ENCODE peak calls at places on chromosomes 16 and 17, in five cellular contexts. One of them, this sample, is unnamed.

GRCh38 chr17:38616361-38616760 is 10.6 kb upstream of the SRCIN1 start:
- DNase-seq in RWPE1: no peak
- DNase-seq in WERI-Rb-1: peak
- DNase-seq in heart left ventricle: no peak
- DNase-seq in left ventricle myocardium inferior: no peak
- DNase-seq in this sample: no peak

GRCh38 chr17:2883544-2884203 is 87.4 kb downstream of the RAP1GAP2 start:
- DNase-seq in RWPE1: peak
- DNase-seq in WERI-Rb-1: peak
- DNase-seq in heart left ventricle: no peak
- DNase-seq in left ventricle myocardium inferior: peak
- DNase-seq in this sample: peak

GRCh38 chr17:1627219-1627986 is 1.2 kb downstream of the SLC43A2 start:
- DNase-seq in RWPE1: no peak
- DNase-seq in WERI-Rb-1: no peak
- DNase-seq in heart left ventricle: peak
- DNase-seq in left ventricle myocardium inferior: no peak
- DNase-seq in this sample: peak

GRCh38 chr16:84841787-84842300 is 22.1 kb downstream of the CRISPLD2 start:
- DNase-seq in RWPE1: peak
- DNase-seq in WERI-Rb-1: no peak
- DNase-seq in heart left ventricle: peak
- DNase-seq in left ventricle myocardium inferior: no peak
- DNase-seq in this sample: no peak

GRCh38 chr17:49843774-49844350 is 4.0 kb downstream of the TAC4 start:
- DNase-seq in RWPE1: no peak
- DNase-seq in WERI-Rb-1: peak
- DNase-seq in heart left ventricle: no peak
- DNase-seq in left ventricle myocardium inferior: no peak
- DNase-seq in this sample: no peak

GRCh38 chr17:17890773-17891759 is 54.3 kb upstream of the SREBF1 start:
- DNase-seq in RWPE1: peak
- DNase-seq in WERI-Rb-1: peak
- DNase-seq in heart left ventricle: no peak
- DNase-seq in left ventricle myocardium inferior: peak
- DNase-seq in this sample: peak

GRCh38 chr17:20922128-20922670 is 120.6 kb downstream of the USP22 start:
- DNase-seq in RWPE1: no peak
- DNase-seq in WERI-Rb-1: no peak
- DNase-seq in heart left ventricle: no peak
- DNase-seq in left ventricle myocardium inferior: peak
- DNase-seq in this sample: no peak

GRCh38 chr16:12587170-12587569 is 216.5 kb downstream of the CPPED1 start:
- DNase-seq in RWPE1: no peak
- DNase-seq in WERI-Rb-1: no peak
- DNase-seq in heart left ventricle: no peak
- DNase-seq in left ventricle myocardium inferior: no peak
- DNase-seq in this sample: no peak

GRCh38 chr16:27628216-27628945 is 78.4 kb downstream of the KATNIP start:
- DNase-seq in RWPE1: no peak
- DNase-seq in WERI-Rb-1: no peak
- DNase-seq in heart left ventricle: no peak
- DNase-seq in left ventricle myocardium inferior: no peak
- DNase-seq in this sample: no peak

GRCh38 chr16:84278968-84279367 is 15.7 kb upstream of the WFDC1 start:
- DNase-seq in RWPE1: no peak
- DNase-seq in WERI-Rb-1: peak
- DNase-seq in heart left ventricle: no peak
- DNase-seq in left ventricle myocardium inferior: no peak
- DNase-seq in this sample: peak

GRCh38 chr16:80932725-80933124 is 74.0 kb downstream of the CMC2 start:
- DNase-seq in RWPE1: peak
- DNase-seq in WERI-Rb-1: no peak
- DNase-seq in heart left ventricle: peak
- DNase-seq in left ventricle myocardium inferior: peak
- DNase-seq in this sample: no peak

GRCh38 chr17:68480885-68481284 is 23.6 kb upstream of the WIPI1 start:
- DNase-seq in RWPE1: no peak
- DNase-seq in WERI-Rb-1: no peak
- DNase-seq in heart left ventricle: no peak
- DNase-seq in left ventricle myocardium inferior: no peak
- DNase-seq in this sample: no peak

GRCh38 chr17:67980456-67980855 is 15.8 kb downstream of the C17orf58 start:
- DNase-seq in RWPE1: no peak
- DNase-seq in WERI-Rb-1: peak
- DNase-seq in heart left ventricle: no peak
- DNase-seq in left ventricle myocardium inferior: no peak
- DNase-seq in this sample: no peak

GRCh38 chr17:1724351-1724868 is at the start of gene WDR81:
- DNase-seq in RWPE1: peak
- DNase-seq in WERI-Rb-1: peak
- DNase-seq in heart left ventricle: peak
- DNase-seq in left ventricle myocardium inferior: peak
- DNase-seq in this sample: peak

GRCh38 chr17:17849147-17849820 is 12.5 kb upstream of the SREBF1 start:
- DNase-seq in RWPE1: no peak
- DNase-seq in WERI-Rb-1: no peak
- DNase-seq in heart left ventricle: peak
- DNase-seq in left ventricle myocardium inferior: peak
- DNase-seq in this sample: no peak

GRCh38 chr16:9258423-9259051 is 167.1 kb downstream of the HAPSTR1 start:
- DNase-seq in RWPE1: peak
- DNase-seq in WERI-Rb-1: peak
- DNase-seq in heart left ventricle: no peak
- DNase-seq in left ventricle myocardium inferior: no peak
- DNase-seq in this sample: peak

GRCh38 chr17:59754547-59754946 is 47.1 kb downstream of the VMP1 start:
- DNase-seq in RWPE1: peak
- DNase-seq in WERI-Rb-1: no peak
- DNase-seq in heart left ventricle: no peak
- DNase-seq in left ventricle myocardium inferior: no peak
- DNase-seq in this sample: no peak

GRCh38 chr16:29743827-29744531 is 1.8 kb downstream of the C16orf54 start:
- DNase-seq in RWPE1: no peak
- DNase-seq in WERI-Rb-1: no peak
- DNase-seq in heart left ventricle: no peak
- DNase-seq in left ventricle myocardium inferior: no peak
- DNase-seq in this sample: no peak

GRCh38 chr16:57802635-57803412 is 533 bp upstream of the KIFC3 start:
- DNase-seq in RWPE1: no peak
- DNase-seq in WERI-Rb-1: peak
- DNase-seq in heart left ventricle: peak
- DNase-seq in left ventricle myocardium inferior: no peak
- DNase-seq in this sample: no peak

GRCh38 chr17:44402564-44403172 is 13.2 kb upstream of the ITGA2B start:
- DNase-seq in RWPE1: no peak
- DNase-seq in WERI-Rb-1: no peak
- DNase-seq in heart left ventricle: no peak
- DNase-seq in left ventricle myocardium inferior: no peak
- DNase-seq in this sample: no peak

GRCh38 chr17:81429813-81430510 is 34.7 kb downstream of the BAHCC1 start:
- DNase-seq in RWPE1: no peak
- DNase-seq in WERI-Rb-1: no peak
- DNase-seq in heart left ventricle: no peak
- DNase-seq in left ventricle myocardium inferior: peak
- DNase-seq in this sample: no peak

GRCh38 chr16:84786605-84787302 is 33.0 kb upstream of the CRISPLD2 start:
- DNase-seq in RWPE1: no peak
- DNase-seq in WERI-Rb-1: no peak
- DNase-seq in heart left ventricle: no peak
- DNase-seq in left ventricle myocardium inferior: no peak
- DNase-seq in this sample: no peak

GRCh38 chr17:28646039-28646754 is 1.2 kb upstream of the BLTP2 start:
- DNase-seq in RWPE1: no peak
- DNase-seq in WERI-Rb-1: no peak
- DNase-seq in heart left ventricle: no peak
- DNase-seq in left ventricle myocardium inferior: no peak
- DNase-seq in this sample: no peak

GRCh38 chr17:77271421-77271820 is 130.7 kb downstream of the SEC14L1 start:
- DNase-seq in RWPE1: no peak
- DNase-seq in WERI-Rb-1: no peak
- DNase-seq in heart left ventricle: no peak
- DNase-seq in left ventricle myocardium inferior: no peak
- DNase-seq in this sample: no peak

GRCh38 chr17:33661975-33662374 is 368.9 kb upstream of the ASIC2 start:
- DNase-seq in RWPE1: no peak
- DNase-seq in WERI-Rb-1: no peak
- DNase-seq in heart left ventricle: no peak
- DNase-seq in left ventricle myocardium inferior: no peak
- DNase-seq in this sample: no peak

GRCh38 chr17:31581491-31581890 is 190.0 kb downstream of the RAB11FIP4 start:
- DNase-seq in RWPE1: no peak
- DNase-seq in WERI-Rb-1: no peak
- DNase-seq in heart left ventricle: peak
- DNase-seq in left ventricle myocardium inferior: peak
- DNase-seq in this sample: no peak

GRCh38 chr16:84648595-84649510 is 542 bp downstream of the KLHL36 start:
- DNase-seq in RWPE1: peak
- DNase-seq in WERI-Rb-1: no peak
- DNase-seq in heart left ventricle: peak
- DNase-seq in left ventricle myocardium inferior: peak
- DNase-seq in this sample: peak

GRCh38 chr17:8803531-8804416 is 4.6 kb upstream of the MFSD6L start:
- DNase-seq in RWPE1: no peak
- DNase-seq in WERI-Rb-1: peak
- DNase-seq in heart left ventricle: no peak
- DNase-seq in left ventricle myocardium inferior: no peak
- DNase-seq in this sample: no peak
- TF ChIP-seq CTCF in RWPE1: no peak
- TF ChIP-seq CTCF in WERI-Rb-1: peak
- TF ChIP-seq CTCF in heart left ventricle: no peak
- TF ChIP-seq CTCF in left ventricle myocardium inferior: peak
- TF ChIP-seq CTCF in this sample: no peak

GRCh38 chr16:67101301-67101675 is 8.5 kb upstream of the PHAF1 start:
- DNase-seq in RWPE1: no peak
- DNase-seq in WERI-Rb-1: no peak
- DNase-seq in heart left ventricle: no peak
- DNase-seq in left ventricle myocardium inferior: no peak
- DNase-seq in this sample: no peak
- TF ChIP-seq CTCF in RWPE1: no peak
- TF ChIP-seq CTCF in WERI-Rb-1: no peak
- TF ChIP-seq CTCF in heart left ventricle: no peak
- TF ChIP-seq CTCF in left ventricle myocardium inferior: no peak
- TF ChIP-seq CTCF in this sample: no peak

GRCh38 chr16:20676867-20677266 is 20.6 kb downstream of the ACSM1 start:
- DNase-seq in RWPE1: no peak
- DNase-seq in WERI-Rb-1: no peak
- DNase-seq in heart left ventricle: no peak
- DNase-seq in left ventricle myocardium inferior: no peak
- DNase-seq in this sample: no peak
- TF ChIP-seq CTCF in RWPE1: no peak
- TF ChIP-seq CTCF in WERI-Rb-1: no peak
- TF ChIP-seq CTCF in heart left ventricle: peak
- TF ChIP-seq CTCF in left ventricle myocardium inferior: no peak
- TF ChIP-seq CTCF in this sample: peak

GRCh38 chr17:57120814-57121213 is 35.8 kb downstream of the AKAP1 start:
- DNase-seq in RWPE1: no peak
- DNase-seq in WERI-Rb-1: no peak
- DNase-seq in heart left ventricle: no peak
- DNase-seq in left ventricle myocardium inferior: no peak
- DNase-seq in this sample: no peak

GRCh38 chr17:57125866-57126265 is 40.8 kb downstream of the AKAP1 start:
- DNase-seq in RWPE1: no peak
- DNase-seq in WERI-Rb-1: no peak
- DNase-seq in heart left ventricle: no peak
- DNase-seq in left ventricle myocardium inferior: no peak
- DNase-seq in this sample: no peak

GRCh38 chr17:57121308-57122042 is 36.4 kb downstream of the AKAP1 start:
- DNase-seq in RWPE1: peak
- DNase-seq in WERI-Rb-1: peak
- DNase-seq in heart left ventricle: no peak
- DNase-seq in left ventricle myocardium inferior: no peak
- DNase-seq in this sample: peak

GRCh38 chr17:57124053-57124452 is 39.0 kb downstream of the AKAP1 start:
- DNase-seq in RWPE1: no peak
- DNase-seq in WERI-Rb-1: no peak
- DNase-seq in heart left ventricle: no peak
- DNase-seq in left ventricle myocardium inferior: no peak
- DNase-seq in this sample: no peak

GRCh38 chr17:57125406-57125805 is 40.4 kb downstream of the AKAP1 start:
- DNase-seq in RWPE1: no peak
- DNase-seq in WERI-Rb-1: no peak
- DNase-seq in heart left ventricle: no peak
- DNase-seq in left ventricle myocardium inferior: no peak
- DNase-seq in this sample: no peak
- TF ChIP-seq CTCF in RWPE1: no peak
- TF ChIP-seq CTCF in WERI-Rb-1: no peak
- TF ChIP-seq CTCF in heart left ventricle: no peak
- TF ChIP-seq CTCF in left ventricle myocardium inferior: no peak
- TF ChIP-seq CTCF in this sample: no peak

DNA sequence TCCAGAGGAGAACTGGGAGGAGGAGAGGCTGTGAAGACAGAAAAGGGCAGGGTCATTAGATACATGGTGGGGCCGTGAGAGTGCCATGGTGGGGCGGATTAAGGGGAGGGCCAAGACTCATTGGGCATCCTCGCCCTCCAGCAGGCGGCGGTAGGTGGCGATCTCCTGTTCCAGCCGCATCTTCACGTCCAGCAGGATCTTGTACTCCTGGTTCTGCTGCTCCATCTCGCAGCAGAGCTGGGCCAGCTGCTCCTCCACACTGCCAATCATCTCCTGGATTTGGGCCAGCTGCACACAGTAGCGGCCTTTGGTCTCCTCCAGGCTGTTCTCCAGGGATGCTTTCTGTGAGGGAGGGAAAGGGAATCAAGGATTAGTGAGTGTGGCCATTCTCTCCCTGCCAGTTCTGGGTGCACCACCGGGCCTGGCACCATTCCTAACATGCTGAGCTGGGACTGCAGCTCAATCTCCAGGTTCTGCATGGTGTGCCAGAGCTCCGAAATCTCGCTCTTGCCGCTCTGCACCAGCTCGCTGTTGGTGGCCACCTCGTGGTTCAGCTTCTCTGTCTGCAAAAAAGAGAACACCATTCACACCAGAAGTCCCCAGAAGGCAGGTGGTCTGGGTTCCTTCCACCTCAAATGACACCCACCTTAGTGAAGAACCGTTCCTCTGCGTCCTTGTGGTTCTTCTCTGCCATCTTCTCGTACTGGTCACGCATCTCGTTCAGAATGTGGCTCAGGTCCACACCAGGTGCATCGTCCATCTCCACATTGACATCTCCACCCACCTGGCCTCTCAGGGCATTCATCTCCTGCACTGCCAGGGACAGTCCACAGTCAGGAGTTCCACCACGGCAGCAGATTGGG is 129.0 kb downstream of the CCDC144A start:
- DNase-seq in RWPE1: no peak
- DNase-seq in WERI-Rb-1: peak
- DNase-seq in heart left ventricle: no peak
- DNase-seq in left ventricle myocardium inferior: no peak
- DNase-seq in this sample: no peak
- TF ChIP-seq CTCF in RWPE1: no peak
- TF ChIP-seq CTCF in WERI-Rb-1: peak
- TF ChIP-seq CTCF in heart left ventricle: no peak
- TF ChIP-seq CTCF in left ventricle myocardium inferior: no peak
- TF ChIP-seq CTCF in this sample: no peak

DNA sequence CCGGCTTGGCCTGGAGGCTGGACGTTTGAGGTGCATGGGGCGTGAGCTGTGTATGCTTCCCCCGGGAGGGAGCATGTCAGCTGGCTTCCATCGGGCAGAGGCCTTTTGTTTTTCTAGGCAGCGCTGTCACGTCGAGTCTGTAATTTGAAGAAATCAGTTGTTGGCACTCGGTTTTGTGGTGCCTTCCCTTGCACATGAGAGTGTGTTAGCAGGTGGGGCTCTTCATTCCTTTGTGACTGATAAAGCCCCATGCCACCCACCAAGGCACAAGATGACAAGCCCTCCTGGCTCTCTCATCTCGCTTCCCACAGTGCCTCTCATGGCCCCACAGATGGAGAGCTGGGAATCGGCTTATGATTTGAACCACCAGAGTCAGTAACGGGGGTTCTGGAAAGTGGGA is 72.1 kb downstream of the BANP start:
- DNase-seq in RWPE1: no peak
- DNase-seq in WERI-Rb-1: no peak
- DNase-seq in heart left ventricle: no peak
- DNase-seq in left ventricle myocardium inferior: no peak
- DNase-seq in this sample: no peak
- TF ChIP-seq CTCF in RWPE1: no peak
- TF ChIP-seq CTCF in WERI-Rb-1: no peak
- TF ChIP-seq CTCF in heart left ventricle: no peak
- TF ChIP-seq CTCF in left ventricle myocardium inferior: no peak
- TF ChIP-seq CTCF in this sample: no peak

This sample was measured in glutamatergic neuron.